ENCODE peak calls at places on chromosomes 6 and 20, in nine cellular contexts. G is activated CD4-positive, alpha-beta T cell treated with anti-CD3 and anti-CD28 coated beads for 48 hours; K is GM12865; O is effector memory CD4-positive, alpha-beta T cell; N is EH; W is stomach; Z is AG04450; F is HCT116; P is GM23338. Y is an unnamed sample.

GRCh38 chr6:75196051-75196743 is 9.7 kb downstream of the COL12A1 start:
- DNase-seq in G (no peak), K (no peak), O (no peak), N (peak; percentile 93), W (no peak), Z (no peak), F (no peak), P (no peak), Y (peak; percentile 85)

GRCh38 chr6:35844290-35844689 is 39.1 kb downstream of the LHFPL5 start:
- DNase-seq in G (no peak), K (no peak), O (no peak), N (no peak), W (no peak), Z (no peak), F (no peak), P (no peak), Y (no peak)

GRCh38 chr20:750801-751200 is 17.5 kb downstream of the SLC52A3 start:
- DNase-seq in G (no peak), K (no peak), O (no peak), N (peak; percentile 13), W (no peak), Z (no peak), F (no peak), P (no peak), Y (peak; percentile 10)

GRCh38 chr6:17179246-17180073 is 77.6 kb downstream of the STMND1 start:
- DNase-seq in G (no peak), K (no peak), O (no peak), N (peak; percentile 66), W (no peak), Z (no peak), F (no peak), P (no peak), Y (peak; percentile 82)

GRCh38 chr6:143060806-143061596 is at the start of gene AIG1:
- DNase-seq in G (peak; percentile 68), K (no peak), O (peak; percentile 48), N (no peak), W (no peak), Z (peak; percentile 2), F (peak; percentile 47), P (peak; percentile 73), Y (no peak)

GRCh38 chr6:139940741-139941712 is 566.6 kb upstream of the CITED2 start:
- DNase-seq in G (no peak), K (peak; percentile 47), O (no peak), N (no peak), W (no peak), Z (no peak), F (no peak), P (no peak), Y (no peak)

GRCh38 chr6:1463275-1463674 is 73.9 kb downstream of the FOXF2 start:
- DNase-seq in G (no peak), K (no peak), O (no peak), N (no peak), W (no peak), Z (no peak), F (no peak), P (peak; percentile 50), Y (no peak)

GRCh38 chr6:157541618-157542404 is 160.8 kb downstream of the ZDHHC14 start:
- DNase-seq in G (no peak), K (no peak), O (no peak), N (no peak), W (no peak), Z (no peak), F (no peak), P (no peak), Y (no peak)

GRCh38 chr20:47713941-47714450 is 71.3 kb downstream of the SULF2 start:
- DNase-seq in G (no peak), K (no peak), O (no peak), N (peak; percentile 79), W (no peak), Z (no peak), F (no peak), P (no peak), Y (peak; percentile 51)

GRCh38 chr6:6418421-6418820 is 98.0 kb upstream of the F13A1 start:
- DNase-seq in G (no peak), K (no peak), O (no peak), N (no peak), W (no peak), Z (no peak), F (no peak), P (no peak), Y (no peak)

GRCh38 chr6:136520520-136520919 is 29.7 kb downstream of the MAP7 start:
- DNase-seq in G (no peak), K (no peak), O (no peak), N (no peak), W (no peak), Z (no peak), F (no peak), P (no peak), Y (no peak)

GRCh38 chr6:309947-310346 is 17.7 kb downstream of the DUSP22 start:
- DNase-seq in G (no peak), K (no peak), O (no peak), N (no peak), W (no peak), Z (no peak), F (no peak), P (no peak), Y (no peak)

GRCh38 chr6:13687917-13688351 is 23.7 kb downstream of the RANBP9 start:
- DNase-seq in G (no peak), K (no peak), O (no peak), N (no peak), W (no peak), Z (no peak), F (no peak), P (no peak), Y (no peak)

GRCh38 chr20:31712564-31713311 is 9.9 kb downstream of the BCL2L1 start:
- DNase-seq in G (no peak), K (no peak), O (no peak), N (peak; percentile 89), W (peak; percentile 92), Z (peak; percentile 67), F (peak; percentile 92), P (peak; percentile 97), Y (peak; percentile 90)

GRCh38 chr20:4216866-4217265 is 201.5 kb upstream of the RNF24 start:
- DNase-seq in G (no peak), K (no peak), O (no peak), N (no peak), W (no peak), Z (no peak), F (no peak), P (no peak), Y (no peak)

GRCh38 chr20:50861012-50861411 is 66.2 kb downstream of the BCAS4 start:
- DNase-seq in G (no peak), K (no peak), O (no peak), N (no peak), W (no peak), Z (no peak), F (no peak), P (no peak), Y (no peak)

GRCh38 chr6:119720160-119720559 is 370.6 kb upstream of the MAN1A1 start:
- DNase-seq in G (no peak), K (no peak), O (no peak), N (no peak), W (no peak), Z (no peak), F (peak; percentile 32), P (peak; percentile 42), Y (peak; percentile 35)

GRCh38 chr6:45504947-45505346 is 127.2 kb upstream of the SUPT3H start:
- DNase-seq in G (no peak), K (no peak), O (no peak), N (peak; percentile 76), W (peak; percentile 39), Z (peak; percentile 94), F (no peak), P (peak; percentile 83), Y (peak; percentile 96)

GRCh38 chr20:11585752-11586352 is 331.8 kb upstream of the BTBD3 start:
- DNase-seq in G (no peak), K (no peak), O (no peak), N (peak; percentile 15), W (no peak), Z (no peak), F (peak; percentile 23), P (peak; percentile 69), Y (peak; percentile 9)

GRCh38 chr6:147281895-147282565 is 77.8 kb downstream of the STXBP5 start:
- DNase-seq in G (no peak), K (no peak), O (no peak), N (no peak), W (no peak), Z (no peak), F (no peak), P (no peak), Y (no peak)

GRCh38 chr6:47714802-47715201 is 16.4 kb downstream of the ADGRF4 start:
- DNase-seq in G (peak; percentile 13), K (no peak), O (no peak), N (no peak), W (no peak), Z (no peak), F (no peak), P (no peak), Y (no peak)

GRCh38 chr6:31922942-31923341 is 4.6 kb upstream of the C2 start:
- DNase-seq in G (peak; percentile 48), K (peak; percentile 45), O (no peak), N (peak; percentile 12), W (peak; percentile 32), Z (no peak), F (peak; percentile 42), P (peak; percentile 69), Y (peak; percentile 29)

GRCh38 chr6:9422138-9422537 is 986.8 kb upstream of the SLC35B3 start:
- DNase-seq in G (no peak), K (no peak), O (no peak), N (no peak), W (no peak), Z (no peak), F (no peak), P (no peak), Y (no peak)

GRCh38 chr6:116963972-116964371 is 86.9 kb downstream of the RFX6 start:
- DNase-seq in G (no peak), K (no peak), O (no peak), N (no peak), W (no peak), Z (no peak), F (no peak), P (no peak), Y (no peak)

GRCh38 chr6:169174516-169175359 is 78.9 kb downstream of the THBS2 start:
- DNase-seq in G (no peak), K (no peak), O (no peak), N (no peak), W (no peak), Z (no peak), F (no peak), P (no peak), Y (no peak)

GRCh38 chr6:30544666-30545272 is 11.5 kb downstream of the GNL1 start:
- DNase-seq in G (no peak), K (peak; percentile 67), O (no peak), N (peak; percentile 80), W (no peak), Z (no peak), F (peak; percentile 36), P (peak; percentile 80), Y (peak; percentile 76)

GRCh38 chr6:137361701-137362100 is 132.5 kb downstream of the OLIG3 start:
- DNase-seq in G (no peak), K (no peak), O (no peak), N (no peak), W (no peak), Z (no peak), F (no peak), P (no peak), Y (peak; percentile 49)

GRCh38 chr20:41494451-41494850 is 123.7 kb downstream of the CHD6 start:
- DNase-seq in G (no peak), K (no peak), O (no peak), N (no peak), W (no peak), Z (no peak), F (no peak), P (no peak), Y (no peak)

GRCh38 chr6:143027058-143027457 is 33.6 kb upstream of the AIG1 start:
- DNase-seq in G (peak; percentile 66), K (peak; percentile 64), O (peak; percentile 6), N (peak; percentile 40), W (peak; percentile 60), Z (no peak), F (peak; percentile 7), P (peak; percentile 82), Y (peak; percentile 45)

GRCh38 chr6:70112686-70113570 is 190.0 kb downstream of the COL9A1 start:
- DNase-seq in G (no peak), K (no peak), O (no peak), N (no peak), W (no peak), Z (no peak), F (no peak), P (no peak), Y (no peak)

Y was measured in fibroblast of mammary gland.